ENCODE peak calls at places on chromosomes 5 and 9, in ten cellular contexts. M is HFF-Myc; W is GM23248; B is thoracic aorta; D is PC-3; K is tibial nerve; Z is kidney epithelial cell; L is CD4-positive, alpha-beta memory T cell; Q is SK-N-SH; N is AG04450. T is an unnamed sample.

GRCh38 chr9:133366435-133366834 is 9.4 kb downstream of the SURF4 start:
- DNase-seq in B (no peak), Z (no peak), N (no peak), K (no peak), W (no peak), L (no peak), D (no peak), Q (no peak), M (no peak), T (no peak)

GRCh38 chr5:113081091-113081490 is 104.5 kb downstream of the DCP2 start:
- DNase-seq in Q (no peak), N (no peak), Z (no peak), L (no peak), M (no peak), W (no peak), B (no peak), D (no peak), K (no peak), T (peak; percentile 61)

GRCh38 chr9:87644659-87645058 is 81.3 kb upstream of the CTSL start:
- DNase-seq in K (no peak), D (no peak), Z (no peak), Q (no peak), L (no peak), B (no peak), N (no peak), W (no peak), M (no peak), T (no peak)

GRCh38 chr9:93815677-93816076 is 139.5 kb downstream of the BARX1 start:
- DNase-seq in D (no peak), N (no peak), L (no peak), K (no peak), M (no peak), Z (no peak), B (no peak), W (no peak), Q (peak; percentile 2), T (no peak)

GRCh38 chr5:92180406-92180805 is 797.3 kb upstream of the ARRDC3 start:
- DNase-seq in K (no peak), Z (no peak), Q (no peak), L (no peak), D (no peak), W (no peak), N (no peak), M (no peak), B (no peak), T (no peak)

GRCh38 chr9:137454506-137455360 is 4.4 kb downstream of the NSMF start:
- DNase-seq in L (no peak), D (no peak), K (no peak), M (no peak), B (no peak), N (no peak), Z (no peak), W (peak; percentile 55), Q (peak; percentile 75), T (no peak)

GRCh38 chr9:122236681-122237080 is 7.9 kb upstream of the LHX6 start:
- DNase-seq in W (peak; percentile 53), M (no peak), Z (no peak), N (no peak), B (no peak), Q (no peak), K (no peak), L (no peak), D (no peak), T (no peak)

GRCh38 chr9:132160802-132161742 is 786 bp upstream of the NTNG2 start:
- DNase-seq in Z (peak; percentile 26), D (peak; percentile 48), M (no peak), L (peak; percentile 56), K (no peak), N (peak; percentile 42), B (no peak), Q (peak; percentile 84), W (peak; percentile 87), T (no peak)

GRCh38 chr5:145863005-145863404 is 9.8 kb downstream of the GRXCR2 start:
- DNase-seq in D (no peak), W (no peak), B (no peak), N (no peak), K (no peak), M (no peak), Q (no peak), L (no peak), Z (no peak), T (no peak)

GRCh38 chr9:127925959-127926949 is 4.3 kb downstream of the PIP5KL1 start:
- DNase-seq in W (no peak), K (no peak), M (no peak), N (no peak), Q (no peak), L (no peak), B (no peak), Z (no peak), D (no peak), T (no peak)

GRCh38 chr9:127924736-127925444 is 5.7 kb downstream of the PIP5KL1 start:
- DNase-seq in D (no peak), L (no peak), N (no peak), W (no peak), Q (no peak), B (no peak), M (no peak), K (no peak), Z (no peak), T (no peak)

GRCh38 chr9:127927457-127928231 is 2.9 kb downstream of the PIP5KL1 start:
- DNase-seq in L (peak; percentile 60), M (no peak), B (no peak), D (peak; percentile 50), N (no peak), Z (no peak), K (no peak), Q (no peak), W (peak; percentile 55), T (no peak)

GRCh38 chr9:127928232-127929043 is 2.1 kb downstream of the PIP5KL1 start:
- DNase-seq in M (no peak), N (no peak), Z (no peak), Q (no peak), D (peak; percentile 30), K (no peak), L (no peak), W (peak; percentile 33), B (no peak), T (no peak)

GRCh38 chr9:127926961-127927456 is 3.6 kb downstream of the PIP5KL1 start:
- DNase-seq in D (no peak), Z (no peak), Q (no peak), B (no peak), L (no peak), N (no peak), M (no peak), K (no peak), W (peak; percentile 49), T (no peak)
- H3K4me3 ChIP-seq in D (no peak overlapping the region), Z (peak overlapping the region; percentile 23), Q (no peak overlapping the region), B (peak overlapping the region; percentile 33), L (peak overlapping the region; percentile 52), N (peak overlapping the region; percentile 29), M (peak overlapping the region; percentile 19), K (no peak overlapping the region), W (peak overlapping the region; percentile 55), T (peak overlapping the region; percentile 50)

DNA sequence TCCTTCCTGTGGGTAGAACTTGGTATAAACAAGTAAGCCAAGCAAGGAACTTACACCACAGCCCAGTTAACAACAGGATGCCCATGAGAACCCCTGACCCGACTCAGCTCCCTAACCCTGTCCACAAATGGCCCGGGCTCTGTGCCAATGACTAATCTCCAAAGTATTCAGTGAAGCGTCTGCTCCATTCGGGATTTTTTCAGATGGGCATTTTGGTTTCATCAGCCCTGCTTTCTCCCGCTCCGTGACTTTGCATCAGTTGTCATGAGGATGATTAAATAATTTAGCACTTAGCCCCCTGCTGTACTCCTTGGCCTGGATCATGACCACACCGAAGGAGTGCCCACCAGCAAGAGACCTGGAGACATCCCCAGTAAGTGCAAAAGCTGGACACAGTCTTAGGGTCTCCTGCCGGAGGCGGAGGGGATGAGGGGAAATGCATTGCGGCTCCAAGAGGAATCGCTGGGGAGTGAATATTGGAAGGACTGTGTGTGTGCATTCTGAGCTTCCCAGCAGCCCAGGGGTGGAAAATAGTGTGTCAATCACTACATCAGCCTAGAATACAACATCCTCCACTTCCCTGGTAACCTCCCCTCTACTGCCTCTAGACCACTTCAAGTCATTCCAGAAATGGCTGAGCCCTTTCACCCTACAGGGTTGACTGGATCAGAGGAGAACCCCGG is 41.4 kb upstream of the DNAH5 start:
- DNase-seq in N (peak; percentile 70), M (peak; percentile 83), Q (no peak), L (no peak), W (peak; percentile 83), K (no peak), B (no peak), Z (peak; percentile 75), D (peak; percentile 100), T (peak; percentile 73)
- H3K4me3 ChIP-seq in N (peak overlapping the region; percentile 27), M (no peak overlapping the region), Q (peak overlapping the region; percentile 29), L (no peak overlapping the region), W (peak overlapping the region; percentile 45), K (no peak overlapping the region), B (no peak overlapping the region), Z (no peak overlapping the region), D (peak overlapping the region; percentile 62), T (no peak overlapping the region)

DNA sequence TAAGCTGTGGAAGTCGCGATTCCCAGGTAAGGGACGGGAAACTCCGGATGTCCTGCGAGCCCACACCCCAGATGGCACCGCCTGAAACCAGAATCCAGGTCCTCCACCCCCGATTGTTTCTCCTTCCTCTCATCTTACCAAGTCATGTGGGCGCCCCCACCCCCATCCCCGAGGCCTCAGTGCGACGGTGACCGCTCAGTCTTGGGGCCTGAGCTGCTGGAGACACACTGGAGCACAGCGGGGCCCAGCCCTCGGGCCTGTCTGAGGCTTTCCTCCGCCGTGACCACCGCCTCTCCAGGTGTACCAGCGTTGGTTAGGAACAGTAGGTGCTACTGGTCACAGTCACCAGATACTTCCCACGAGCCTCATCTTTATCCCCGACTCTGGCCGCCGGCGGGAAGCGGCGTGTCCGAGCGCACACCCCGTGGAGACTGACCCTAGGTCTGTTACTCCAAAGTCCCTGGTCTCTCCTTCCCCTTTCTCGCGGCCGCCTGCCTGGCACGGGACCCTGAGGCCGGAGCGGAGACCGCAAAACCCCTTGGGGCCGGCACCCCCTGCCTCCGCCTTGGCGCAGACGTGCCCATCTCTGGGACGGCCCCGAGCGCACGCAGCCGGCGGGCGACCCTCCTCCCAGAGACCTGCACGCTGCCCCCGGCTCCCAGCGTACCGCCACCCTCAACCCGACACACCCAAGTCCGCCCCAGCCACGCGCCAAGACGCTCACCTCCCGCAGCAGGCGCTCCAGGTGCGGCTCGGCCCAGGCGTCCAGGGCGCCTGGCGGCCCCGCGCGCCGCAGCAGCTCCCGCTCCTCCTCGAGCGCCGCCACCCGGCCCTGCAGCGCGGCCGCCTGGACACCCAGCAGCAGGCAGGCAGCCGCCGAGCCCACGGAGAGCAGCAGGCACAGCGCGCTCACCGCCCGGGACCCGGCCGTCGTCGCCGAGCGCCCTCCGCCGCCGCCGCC is 733 bp downstream of the COL23A1 start:
- DNase-seq in Z (no peak), B (no peak), D (no peak), L (no peak), W (peak; percentile 61), M (no peak), N (no peak), K (no peak), Q (peak; percentile 91), T (no peak)
- H3K4me3 ChIP-seq in Z (peak overlapping the region; percentile 9), B (peak overlapping the region; percentile 80), D (no peak overlapping the region), L (no peak overlapping the region), W (peak overlapping the region; percentile 62), M (no peak overlapping the region), N (peak overlapping the region; percentile 46), K (peak overlapping the region; percentile 13), Q (no peak overlapping the region), T (no peak overlapping the region)

DNA sequence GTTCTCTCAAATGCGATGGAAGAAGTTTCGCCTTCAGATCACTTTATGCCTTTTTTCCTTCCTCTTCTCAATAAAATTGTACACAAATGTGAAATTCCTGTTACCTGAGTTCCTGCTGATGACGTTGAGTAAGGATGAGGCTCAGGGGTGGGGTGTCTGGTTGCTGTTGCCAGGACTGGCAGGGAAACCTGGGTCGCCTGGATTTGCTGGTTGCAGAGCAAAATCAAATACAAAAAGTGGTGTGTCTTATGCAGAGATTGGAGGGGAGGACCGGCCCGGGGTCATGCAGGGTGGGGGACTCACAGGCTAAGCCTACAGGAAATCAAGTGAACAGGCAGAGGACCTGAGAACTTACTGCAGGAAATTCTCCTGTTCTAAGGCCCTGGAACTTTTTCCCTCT is 39.2 kb downstream of the ANXA2R start:
- DNase-seq in K (no peak), Z (no peak), L (no peak), B (no peak), Q (no peak), W (no peak), D (no peak), N (no peak), M (no peak), T (no peak)
- H3K4me3 ChIP-seq in K (no peak overlapping the region), Z (no peak overlapping the region), L (no peak overlapping the region), B (no peak overlapping the region), Q (no peak overlapping the region), W (no peak overlapping the region), D (no peak overlapping the region), N (no peak overlapping the region), M (no peak overlapping the region), T (peak overlapping the region; percentile 45)

T was measured in retinal pigment epithelial cell.